ENCODE peak calls at places on chromosome 2, in six cellular contexts. A, L, J, X, I and F are unnamed samples. For H3K27me3, the result is how much of the 10 kb centered on the place peaks cover.

GRCh38 chr2:153811516-153811915 is 60.2 kb upstream of the GALNT13 start:
- DNase-seq in A (no peak), L (no peak), J (no peak), X (no peak), I (no peak), F (no peak)

GRCh38 chr2:190664240-190664639 is 15.4 kb downstream of the NAB1 start:
- DNase-seq in A (peak), L (no peak), J (no peak), X (no peak), I (no peak), F (no peak)

GRCh38 chr2:105398522-105399206 is at the start of gene FHL2:
- DNase-seq in A (peak), L (peak), J (peak), X (peak), I (peak), F (peak)

GRCh38 chr2:109537565-109538221 is 76.1 kb downstream of the SEPTIN10 start:
- DNase-seq in A (peak), L (no peak), J (no peak), X (no peak), I (no peak), F (no peak)

GRCh38 chr2:188364033-188364432 is 72.4 kb downstream of the GULP1 start:
- DNase-seq in A (no peak), L (no peak), J (no peak), X (no peak), I (no peak), F (no peak)

GRCh38 chr2:149597050-149598013 is 9.8 kb upstream of the MMADHC start:
- DNase-seq in A (peak), L (peak), J (peak), X (peak), I (peak), F (peak)

GRCh38 chr2:150097891-150098595 is 389.4 kb downstream of the RND3 start:
- DNase-seq in A (peak), L (no peak), J (no peak), X (no peak), I (no peak), F (no peak)

GRCh38 chr2:85924522-85924921 is 35.7 kb upstream of the ST3GAL5 start:
- DNase-seq in A (peak), L (peak), J (peak), X (no peak), I (no peak), F (no peak)

GRCh38 chr2:216672466-216672865 is 22.9 kb downstream of the IGFBP5 start:
- DNase-seq in A (no peak), L (no peak), J (no peak), X (no peak), I (no peak), F (no peak)

GRCh38 chr2:237629739-237630138 is 2.4 kb downstream of the LRRFIP1 start:
- DNase-seq in A (peak), L (no peak), J (no peak), X (no peak), I (no peak), F (no peak)

GRCh38 chr2:179720173-179720772 is 141.1 kb downstream of the ZNF385B start:
- DNase-seq in A (no peak), L (no peak), J (no peak), X (no peak), I (no peak), F (no peak)

GRCh38 chr2:174780191-174780590 is 15.9 kb upstream of the CHRNA1 start:
- DNase-seq in A (peak), L (no peak), J (no peak), X (no peak), I (no peak), F (no peak)

GRCh38 chr2:54341656-54342055 is 85.6 kb upstream of the TSPYL6 start:
- DNase-seq in A (peak), L (no peak), J (no peak), X (no peak), I (no peak), F (no peak)

GRCh38 chr2:73984203-73984921 is at the start of gene TET3:
- DNase-seq in A (peak), L (peak), J (no peak), X (no peak), I (peak), F (peak)

GRCh38 chr2:237471457-237472186 is 15.4 kb upstream of the MLPH start:
- DNase-seq in A (peak), L (peak), J (no peak), X (peak), I (peak), F (peak)

GRCh38 chr2:85852979-85853498 is 35.8 kb downstream of the ST3GAL5 start:
- DNase-seq in A (peak), L (peak), J (peak), X (no peak), I (peak), F (peak)

GRCh38 chr2:46169452-46169851 is 127.8 kb upstream of the EPAS1 start:
- DNase-seq in A (no peak), L (no peak), J (no peak), X (no peak), I (no peak), F (no peak)

GRCh38 chr2:215882689-215883088 is 130.7 kb downstream of the MREG start:
- DNase-seq in A (peak), L (no peak), J (no peak), X (no peak), I (no peak), F (no peak)

GRCh38 chr2:16666453-16666801 is 793 bp upstream of the CYRIA start:
- DNase-seq in A (no peak), L (peak), J (no peak), X (no peak), I (no peak), F (no peak)

GRCh38 chr2:240333985-240334384 is 101.5 kb upstream of the GPC1 start:
- DNase-seq in A (peak), L (no peak), J (no peak), X (no peak), I (no peak), F (no peak)

GRCh38 chr2:18645315-18645714 is 55.9 kb upstream of the NT5C1B start:
- DNase-seq in A (peak), L (no peak), J (no peak), X (no peak), I (no peak), F (no peak)

GRCh38 chr2:44884677-44885076 is 56.8 kb upstream of the SIX3 start:
- DNase-seq in A (no peak), L (no peak), J (no peak), X (no peak), I (no peak), F (no peak)

GRCh38 chr2:227428731-227429285 is 41.1 kb upstream of the SCYGR1 start:
- DNase-seq in A (no peak), L (no peak), J (no peak), X (no peak), I (no peak), F (no peak)

GRCh38 chr2:2730301-2730833 is 399.3 kb upstream of the MYT1L start:
- DNase-seq in A (no peak), L (no peak), J (no peak), X (no peak), I (no peak), F (no peak)

GRCh38 chr2:122414911-122415310 is 659.5 kb downstream of the TSN start:
- DNase-seq in A (no peak), L (no peak), J (no peak), X (no peak), I (no peak), F (no peak)

GRCh38 chr2:73859721-73860586 is 31.2 kb downstream of the STAMBP start:
- DNase-seq in A (peak), L (no peak), J (no peak), X (no peak), I (no peak), F (no peak)

DNA sequence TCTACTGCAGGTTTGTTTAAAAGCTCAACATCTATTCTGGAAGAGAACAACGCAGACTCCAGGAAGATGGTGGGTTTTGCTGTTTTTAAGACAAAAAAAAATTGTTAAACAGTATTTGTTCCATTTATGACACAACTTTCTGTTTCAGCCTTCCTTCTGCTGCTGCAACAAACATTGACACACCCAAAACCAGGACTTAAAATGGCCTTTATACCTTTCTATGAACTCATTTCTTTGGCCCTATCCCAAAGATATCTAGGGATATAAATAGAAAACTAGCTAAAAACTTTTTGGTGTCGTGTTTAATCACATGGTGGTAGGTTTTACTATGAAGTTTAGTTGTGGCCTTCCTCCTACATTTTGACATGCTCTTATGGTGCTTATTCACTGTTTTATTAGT is 964 bp upstream of the GALNT3 start:
- DNase-seq in A (peak), L (no peak), J (no peak), X (no peak), I (no peak), F (no peak)
- H3K27me3 ChIP-seq in A (under half), L (under half), J (under half), X (under half), I (under half), F (under half)

GRCh38 chr2:232508246-232508645 is 11.9 kb upstream of the PRSS56 start:
- DNase-seq in A (no peak), L (no peak), J (no peak), X (no peak), I (no peak), F (no peak)
- H3K27me3 ChIP-seq in A (under half), L (under half), J (half or more), X (under half), I (under half), F (under half)

GRCh38 chr2:60516383-60516811 is 37.1 kb downstream of the BCL11A start:
- DNase-seq in A (peak), L (no peak), J (no peak), X (no peak), I (no peak), F (no peak)
- H3K27me3 ChIP-seq in A (under half), L (under half), J (under half), X (under half), I (under half), F (under half)

DNA sequence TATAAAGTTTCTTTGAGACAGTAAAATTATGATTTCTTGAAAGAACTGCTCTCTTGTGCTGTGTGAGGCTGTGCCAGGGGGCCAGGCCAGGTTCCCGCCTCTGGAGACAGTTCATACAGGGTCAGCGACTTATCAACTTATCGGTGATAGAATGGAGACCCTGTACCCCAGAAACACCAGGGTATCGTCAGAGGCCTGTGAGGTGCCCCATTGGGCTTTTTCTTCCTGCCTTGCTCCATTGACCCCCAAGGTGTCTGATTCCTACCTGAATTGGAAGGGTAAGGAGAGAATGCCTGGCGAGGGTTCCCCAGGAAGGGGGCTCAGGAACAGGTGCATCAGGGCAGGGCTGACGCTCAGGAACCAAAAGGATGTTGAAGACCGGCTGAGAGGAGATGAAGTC is 4.3 kb downstream of the DLX1 start:
- DNase-seq in A (no peak), L (no peak), J (no peak), X (no peak), I (no peak), F (no peak)
- H3K27me3 ChIP-seq in A (under half), L (half or more), J (half or more), X (under half), I (half or more), F (half or more)

GRCh38 chr2:30883822-30884221 is 76.6 kb upstream of the CAPN13 start:
- DNase-seq in A (no peak), L (no peak), J (no peak), X (no peak), I (no peak), F (no peak)
- H3K27me3 ChIP-seq in A (under half), L (under half), J (under half), X (under half), I (under half), F (under half)